ENCODE peak calls at places on chromosome 1, in four cellular contexts. O is heart right ventricle, L is right lobe of liver, E is tibial artery. V is an unnamed sample. For H3K4me1, the result is how much of the 10 kb centered on the place peaks cover.

GRCh38 chr1:24768873-24769605 is 23.8 kb downstream of the CLIC4 start:
- DNase-seq in L (no peak), O (no peak), E (no peak), V (no peak)

GRCh38 chr1:7648761-7649384 is 122.2 kb upstream of the VAMP3 start:
- DNase-seq in E (peak), L (no peak), O (peak), V (no peak)

GRCh38 chr1:7988576-7988975 is 27.1 kb downstream of the PARK7 start:
- DNase-seq in O (no peak), L (no peak), E (no peak), V (no peak)

GRCh38 chr1:160167580-160167979 is 16.2 kb downstream of the ATP1A4 start:
- DNase-seq in E (no peak), L (no peak), O (no peak), V (no peak)

GRCh38 chr1:243792401-243792800 is 57.6 kb downstream of the AKT3 start:
- DNase-seq in E (no peak), O (no peak), L (no peak), V (no peak)

GRCh38 chr1:160836981-160837557 is 25.6 kb downstream of the CD244 start:
- DNase-seq in O (no peak), L (no peak), E (no peak), V (no peak)

GRCh38 chr1:167119696-167120095 is 25.8 kb downstream of the STYXL2 start:
- DNase-seq in L (no peak), E (no peak), O (no peak), V (no peak)

GRCh38 chr1:44941424-44942324 is 44.7 kb downstream of the EIF2B3 start:
- DNase-seq in O (no peak), L (no peak), E (no peak), V (no peak)

GRCh38 chr1:17516303-17517214 is 22.9 kb upstream of the ARHGEF10L start:
- DNase-seq in L (peak), O (no peak), E (no peak), V (no peak)

GRCh38 chr1:192986110-192986747 is 72.9 kb downstream of the UCHL5 start:
- DNase-seq in O (no peak), L (no peak), E (no peak), V (no peak)

GRCh38 chr1:209780276-209780675 is 4.1 kb downstream of the C1orf74 start:
- DNase-seq in L (no peak), O (no peak), E (no peak), V (no peak)

GRCh38 chr1:209749660-209750059 is 6.2 kb upstream of the TRAF3IP3 start:
- DNase-seq in E (no peak), L (no peak), O (no peak), V (no peak)

GRCh38 chr1:219163401-219163954 is 10.2 kb upstream of the LYPLAL1 start:
- DNase-seq in E (no peak), L (no peak), O (no peak), V (no peak)

GRCh38 chr1:60066001-60066400 is 7.6 kb downstream of the C1orf87 start:
- DNase-seq in E (no peak), L (no peak), O (no peak), V (no peak)

GRCh38 chr1:15939181-15940109 is 36.5 kb downstream of the ZBTB17 start:
- DNase-seq in O (no peak), L (peak), E (no peak), V (no peak)

GRCh38 chr1:23960291-23960718 is 677 bp downstream of the PNRC2 start:
- DNase-seq in O (no peak), L (no peak), E (no peak), V (no peak)

GRCh38 chr1:100816049-100816448 is 78.6 kb downstream of the EXTL2 start:
- DNase-seq in E (no peak), O (no peak), L (no peak), V (no peak)

GRCh38 chr1:175072131-175072941 is 4.7 kb downstream of the TNN start:
- DNase-seq in L (no peak), E (peak), O (peak), V (no peak)

GRCh38 chr1:10941891-10942541 is 70.4 kb upstream of the TARDBP start:
- DNase-seq in L (peak), O (peak), E (no peak), V (no peak)

GRCh38 chr1:10942542-10942912 is 69.9 kb upstream of the TARDBP start:
- DNase-seq in E (no peak), L (no peak), O (no peak), V (no peak)

GRCh38 chr1:10943041-10943440 is 69.4 kb upstream of the TARDBP start:
- DNase-seq in O (no peak), L (no peak), E (no peak), V (no peak)

GRCh38 chr1:10945988-10946387 is 66.5 kb upstream of the TARDBP start:
- DNase-seq in L (no peak), E (no peak), O (no peak), V (no peak)

DNA sequence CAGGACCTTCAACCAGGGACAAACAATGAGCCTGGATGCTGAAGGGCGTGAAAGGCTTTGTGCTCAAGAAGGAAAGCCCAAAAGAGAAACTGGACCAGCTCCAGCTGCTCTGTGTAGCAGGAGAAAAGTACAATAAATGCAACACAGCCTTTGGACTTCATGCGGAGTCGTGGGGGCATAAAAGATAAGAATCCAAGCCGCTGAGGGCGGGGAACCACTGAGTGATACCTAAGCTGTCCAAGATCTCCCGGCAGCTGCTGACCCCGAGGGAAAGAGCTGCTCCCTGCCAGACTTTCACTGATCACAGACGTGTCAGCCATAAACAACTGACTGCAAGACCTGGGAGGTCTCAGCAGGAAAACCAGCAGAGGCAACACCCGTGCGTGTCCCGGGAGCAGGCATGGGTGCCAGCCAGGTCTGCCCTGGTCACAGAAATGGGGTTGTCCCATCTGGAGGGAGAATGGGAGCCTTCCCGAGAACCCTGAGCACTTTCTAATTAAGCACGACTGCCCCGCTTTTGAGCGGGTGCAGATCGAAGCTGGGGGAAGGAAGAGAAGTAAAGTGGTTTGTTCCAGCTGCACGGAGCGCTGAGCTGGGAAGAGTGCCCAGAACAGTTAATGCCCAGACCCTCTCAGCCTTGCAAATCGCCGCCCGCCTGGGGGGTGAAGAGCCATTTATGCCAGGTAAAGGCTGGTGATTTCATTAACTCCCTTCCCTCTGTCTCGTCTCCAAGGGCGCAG is 68.3 kb upstream of the TARDBP start:
- DNase-seq in O (peak), L (peak), E (no peak), V (no peak)
- H3K4me3 ChIP-seq in O (peak), L (peak), E (peak), V (no peak)

DNA sequence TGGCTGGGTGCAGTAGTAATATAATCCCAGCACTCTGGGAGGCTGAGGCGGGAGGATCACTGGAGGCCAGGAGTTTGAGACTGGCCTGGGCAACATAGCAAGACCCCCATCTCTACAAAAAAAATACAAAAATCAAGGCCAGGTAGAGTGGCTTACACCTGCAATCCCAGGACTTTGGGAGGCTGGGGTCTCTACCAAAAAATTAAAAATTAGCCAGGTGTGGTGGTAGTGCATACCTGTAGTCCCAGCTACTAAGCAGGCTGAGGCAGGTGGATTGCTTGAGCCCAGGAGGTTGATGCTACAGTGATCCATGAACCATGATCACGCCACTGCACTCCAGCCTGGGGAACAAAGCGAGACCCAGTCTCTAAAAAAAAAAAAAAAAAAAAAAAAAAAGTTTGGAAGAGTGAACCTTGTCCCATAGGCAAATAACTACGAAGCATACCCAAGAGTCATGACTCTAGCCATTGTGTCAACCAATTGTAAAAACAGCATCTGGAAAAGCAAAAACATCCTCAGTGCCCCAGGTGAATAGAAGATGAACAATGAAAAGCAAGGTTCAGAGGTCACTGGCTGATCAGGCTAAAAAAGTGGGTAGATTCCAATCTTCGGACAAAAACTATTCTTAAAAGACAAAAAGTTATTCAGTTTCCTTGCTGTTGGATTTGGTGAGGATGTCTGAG is 10.9 kb upstream of the IRF2BP2 start:
- DNase-seq in L (no peak), O (no peak), E (no peak), V (no peak)
- H3K4me1 ChIP-seq in L (under half), O (under half), E (under half), V (under half)

GRCh38 chr1:36236302-36236701 is 12.1 kb downstream of the THRAP3 start:
- DNase-seq in L (no peak), O (no peak), E (no peak), V (no peak)
- TF ChIP-seq CTCF in L (no peak), O (no peak), E (no peak), V (no peak)

GRCh38 chr1:222930097-222930496 is 115.3 kb downstream of the DISP1 start:
- DNase-seq in L (no peak), E (no peak), O (no peak), V (no peak)
- H3K4me3 ChIP-seq in L (no peak), E (no peak), O (peak), V (no peak)

GRCh38 chr1:212487286-212487685 is 54.6 kb downstream of the NENF start:
- DNase-seq in L (no peak), E (no peak), O (no peak), V (no peak)

GRCh38 chr1:212485218-212485609 is 52.5 kb downstream of the NENF start:
- DNase-seq in E (no peak), L (no peak), O (no peak), V (no peak)

GRCh38 chr1:212485895-212486590 is 53.3 kb downstream of the NENF start:
- DNase-seq in O (peak), E (peak), L (no peak), V (peak)

GRCh38 chr1:212487774-212488435 is 55.2 kb downstream of the NENF start:
- DNase-seq in L (no peak), E (no peak), O (no peak), V (no peak)

DNA sequence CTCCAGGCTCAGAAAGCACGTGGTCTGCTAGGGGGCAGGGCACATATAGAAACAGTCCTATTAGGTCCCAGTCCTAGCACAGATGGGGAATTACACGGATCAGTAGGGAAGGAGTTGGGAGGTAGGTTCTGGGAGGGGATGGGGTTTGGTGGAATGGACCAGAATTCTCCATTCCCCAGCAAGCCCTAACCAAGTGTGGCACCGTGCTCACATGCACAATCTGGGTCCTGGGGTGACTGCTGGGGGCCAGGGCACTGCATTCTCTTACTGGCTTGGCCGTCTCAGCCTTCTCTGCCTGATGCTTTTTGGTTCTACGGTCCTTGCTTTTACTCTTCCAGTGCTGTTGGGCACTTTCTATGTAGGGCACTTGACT is 53.9 kb downstream of the NENF start:
- DNase-seq in L (no peak), O (no peak), E (no peak), V (no peak)
- H3K4me1 ChIP-seq in L (under half), O (under half), E (under half), V (under half)

GRCh38 chr1:38071530-38072266 is 25.1 kb upstream of the POU3F1 start:
- DNase-seq in O (no peak), E (no peak), L (no peak), V (no peak)
- TF ChIP-seq CTCF in O (no peak), E (no peak), L (peak), V (peak)

DNA sequence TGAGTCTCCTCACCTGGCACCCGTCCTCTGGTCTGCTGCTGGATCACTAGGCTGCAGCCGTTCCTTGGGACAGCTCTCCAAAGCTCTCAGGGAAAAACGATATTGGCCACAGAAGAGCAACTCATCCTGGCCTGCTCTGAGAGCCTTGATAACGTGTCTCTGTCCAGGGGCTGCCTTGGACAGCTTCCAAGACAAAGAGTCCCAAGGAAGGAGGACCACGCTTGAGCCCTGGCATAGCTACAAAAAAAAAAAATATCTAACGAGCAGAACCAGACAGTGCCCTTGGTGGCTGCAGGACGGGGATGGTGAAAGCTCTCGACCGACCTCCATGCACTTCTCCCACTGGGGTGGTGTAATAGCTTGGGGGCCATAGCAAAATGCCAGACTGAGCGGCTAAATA is 589.6 kb downstream of the NPHP4 start:
- DNase-seq in E (no peak), O (no peak), L (no peak), V (peak)
- H3K4me3 ChIP-seq in E (no peak), O (no peak), L (no peak), V (no peak)

V was measured in RWPE2.